ENCODE peak calls at places on chromosomes 3 and 15, in seven cellular contexts. H is AG10803, Y is HTR-8/SVneo, A is thoracic aorta, G is uterus, V is keratinocyte, K is colonic mucosa. O is an unnamed sample.

GRCh38 chr3:128316456-128316855 is 150.2 kb downstream of the DNAJB8 start:
- DNase-seq in H (peak), K (peak), Y (no peak), A (no peak), G (peak), V (no peak), O (no peak)

GRCh38 chr15:57726411-57726810 is 19.9 kb downstream of the POLR2M start:
- DNase-seq in V (no peak), H (peak), Y (no peak), G (no peak), A (no peak), K (no peak), O (no peak)

GRCh38 chr3:129934234-129935123 is 40.0 kb upstream of the TRH start:
- DNase-seq in H (no peak), V (no peak), G (peak), Y (peak), K (peak), A (no peak), O (peak)

GRCh38 chr3:117790256-117790987 is 1080.8 kb downstream of the TUSC7 start:
- DNase-seq in H (no peak), A (no peak), G (no peak), K (no peak), Y (no peak), V (no peak), O (no peak)

GRCh38 chr3:61381745-61382392 is 130.6 kb upstream of the FHIT start:
- DNase-seq in V (no peak), G (no peak), A (no peak), H (peak), Y (peak), K (no peak), O (peak)

GRCh38 chr3:99475229-99475628 is 163.2 kb upstream of the COL8A1 start:
- DNase-seq in K (no peak), Y (no peak), V (no peak), H (peak), A (no peak), G (no peak), O (no peak)

GRCh38 chr15:61186905-61187865 is 41.9 kb downstream of the RORA start:
- DNase-seq in K (no peak), G (peak), H (peak), A (no peak), Y (no peak), V (no peak), O (no peak)

GRCh38 chr15:57218826-57219576 is 157.3 kb upstream of the CGNL1 start:
- DNase-seq in K (no peak), V (no peak), G (no peak), Y (no peak), A (no peak), H (peak), O (no peak)

GRCh38 chr3:111745786-111746185 is 113.3 kb upstream of the PHLDB2 start:
- DNase-seq in G (no peak), A (no peak), K (no peak), H (no peak), Y (no peak), V (no peak), O (no peak)

GRCh38 chr15:100118546-100118945 is 223.2 kb downstream of the ADAMTS17 start:
- DNase-seq in A (no peak), V (no peak), H (no peak), Y (no peak), G (peak), K (no peak), O (no peak)

GRCh38 chr3:188385295-188385694 is 231.3 kb downstream of the LPP start:
- DNase-seq in K (no peak), V (no peak), Y (no peak), A (no peak), H (no peak), G (no peak), O (no peak)

GRCh38 chr3:115876860-115877646 is 253.7 kb downstream of the GAP43 start:
- DNase-seq in Y (no peak), H (no peak), K (no peak), V (no peak), A (no peak), G (no peak), O (no peak)

GRCh38 chr15:32042269-32042996 is 12.1 kb downstream of the CHRNA7 start:
- DNase-seq in V (peak), K (no peak), A (no peak), Y (no peak), G (no peak), H (no peak), O (peak)

GRCh38 chr15:57070674-57071073 is 152.2 kb downstream of the TCF12 start:
- DNase-seq in G (no peak), A (no peak), Y (no peak), V (no peak), K (no peak), H (no peak), O (no peak)

GRCh38 chr15:66655511-66655910 is 46.5 kb upstream of the SMAD6 start:
- DNase-seq in G (no peak), A (no peak), V (no peak), Y (no peak), H (no peak), K (no peak), O (no peak)

GRCh38 chr3:141052570-141053069 is 1.5 kb downstream of the SPSB4 start:
- DNase-seq in G (no peak), V (no peak), Y (peak), H (no peak), K (no peak), A (no peak), O (no peak)

GRCh38 chr15:94135748-94136147 is 95.6 kb upstream of the MCTP2 start:
- DNase-seq in G (no peak), V (no peak), A (no peak), H (peak), Y (no peak), K (no peak), O (no peak)

GRCh38 chr3:129432036-129432435 is 3.6 kb upstream of the EFCAB12 start:
- DNase-seq in G (no peak), Y (no peak), H (no peak), V (no peak), A (no peak), K (no peak), O (no peak)

GRCh38 chr3:5226783-5227182 is 39.3 kb downstream of the EDEM1 start:
- DNase-seq in A (no peak), H (peak), Y (peak), V (no peak), K (no peak), G (no peak), O (peak)

GRCh38 chr3:142276780-142277179 is 51.4 kb upstream of the GK5 start:
- DNase-seq in A (no peak), Y (no peak), V (no peak), H (peak), K (no peak), G (no peak), O (no peak)

GRCh38 chr3:132038198-132038825 is 3.5 kb upstream of the CPNE4 start:
- DNase-seq in K (no peak), H (peak), Y (no peak), G (no peak), A (no peak), V (no peak), O (peak)

GRCh38 chr3:142603340-142603730 is 7.1 kb downstream of the PLS1 start:
- DNase-seq in G (no peak), V (no peak), Y (no peak), H (no peak), A (no peak), K (peak), O (peak)

GRCh38 chr3:118540826-118541225 is 493.8 kb downstream of the IGSF11 start:
- DNase-seq in G (no peak), H (no peak), Y (no peak), V (no peak), A (no peak), K (no peak), O (no peak)

GRCh38 chr3:69871256-69871655 is 128.3 kb upstream of the SAMMSON start:
- DNase-seq in K (no peak), A (no peak), Y (no peak), G (no peak), H (no peak), V (no peak), O (no peak)

GRCh38 chr3:194906229-194906629 is 220.5 kb downstream of the FAM43A start:
- DNase-seq in V (no peak), H (peak), A (no peak), G (no peak), Y (no peak), K (no peak), O (no peak)

GRCh38 chr3:194404365-194405140 is 5.5 kb upstream of the GP5 start:
- DNase-seq in A (no peak), H (peak), G (no peak), V (no peak), K (peak), Y (peak), O (peak)

GRCh38 chr3:107408513-107408912 is 31.3 kb downstream of the CCDC54 start:
- DNase-seq in V (no peak), H (no peak), K (no peak), Y (no peak), G (no peak), A (no peak), O (no peak)

GRCh38 chr15:83320404-83320803 is 35.9 kb upstream of the BNC1 start:
- DNase-seq in K (no peak), G (no peak), V (no peak), Y (no peak), A (no peak), H (peak), O (no peak)

GRCh38 chr15:77851086-77851485 is 218.4 kb upstream of the LINGO1 start:
- DNase-seq in K (no peak), A (no peak), H (no peak), V (no peak), Y (no peak), G (no peak), O (no peak)